ENCODE peak calls at places on chromosomes 16 and 17, in ten cellular contexts. Y, I, J, S, H, R, T, N, E and L are unnamed samples.

GRCh38 chr16:20409398-20410152 is at the start of gene ACSM5:
- DNase-seq in H (peak), J (peak), R (no peak), T (peak), N (no peak), I (no peak), Y (peak), S (peak), E (peak), L (no peak)

GRCh38 chr16:67847064-67847861 is at the start of gene CENPT:
- DNase-seq in I (peak), N (no peak), T (peak), Y (peak), S (peak), J (peak), E (peak), R (no peak), H (peak), L (peak)

GRCh38 chr17:8075081-8075480 is 12.4 kb downstream of the ALOX12B start:
- DNase-seq in N (no peak), S (no peak), R (no peak), Y (no peak), I (no peak), E (no peak), J (no peak), H (no peak), T (peak), L (no peak)

GRCh38 chr16:49601541-49601940 is 227.9 kb downstream of the C16orf78 start:
- DNase-seq in N (no peak), H (no peak), I (peak), R (no peak), E (no peak), T (no peak), S (no peak), J (peak), Y (peak), L (no peak)

GRCh38 chr16:21156767-21157467 is 1.6 kb upstream of the LDAF1 start:
- DNase-seq in J (peak), S (no peak), Y (peak), N (peak), H (peak), I (peak), R (no peak), E (peak), T (peak), L (peak)

GRCh38 chr17:77468897-77469296 is 328.1 kb downstream of the SEC14L1 start:
- DNase-seq in E (no peak), N (no peak), I (no peak), R (no peak), T (no peak), Y (no peak), S (no peak), J (no peak), H (no peak), L (no peak)

GRCh38 chr17:2058521-2059124 is 3.7 kb downstream of the HIC1 start:
- DNase-seq in S (peak), T (peak), H (peak), R (peak), J (peak), I (peak), E (peak), N (peak), Y (peak), L (peak)

GRCh38 chr16:88495268-88495772 is 42.2 kb downstream of the ZFPM1 start:
- DNase-seq in T (no peak), S (no peak), N (no peak), Y (no peak), I (no peak), E (no peak), J (no peak), H (no peak), R (no peak), L (no peak)

GRCh38 chr16:4663756-4664465 is 29.5 kb upstream of the NUDT16L1 start:
- DNase-seq in E (peak), T (peak), R (no peak), H (peak), S (no peak), N (no peak), Y (peak), I (no peak), J (peak), L (peak)

GRCh38 chr17:16467044-16467443 is 24.9 kb downstream of the LRRC75A start:
- DNase-seq in Y (no peak), E (no peak), T (no peak), S (no peak), N (no peak), R (no peak), J (no peak), H (no peak), I (no peak), L (no peak)

GRCh38 chr17:42039794-42040763 is 10.3 kb downstream of the C17orf113 start:
- DNase-seq in S (no peak), I (no peak), R (no peak), T (no peak), Y (no peak), N (no peak), H (no peak), J (no peak), E (no peak), L (no peak)

GRCh38 chr17:31417051-31417792 is 25.7 kb downstream of the RAB11FIP4 start:
- DNase-seq in R (no peak), H (no peak), T (no peak), J (no peak), S (no peak), E (no peak), I (no peak), Y (no peak), N (no peak), L (no peak)

GRCh38 chr16:9058211-9058610 is 33.2 kb upstream of the HAPSTR1 start:
- DNase-seq in S (no peak), H (peak), J (no peak), T (no peak), E (no peak), N (no peak), R (no peak), I (no peak), Y (no peak), L (no peak)

GRCh38 chr16:15650698-15651161 is 685 bp downstream of the NDE1 start:
- DNase-seq in S (no peak), J (no peak), T (no peak), Y (no peak), E (peak), H (no peak), R (peak), I (no peak), N (peak), L (no peak)

GRCh38 chr16:15647615-15648014 is 2.4 kb upstream of the NDE1 start:
- DNase-seq in J (no peak), H (no peak), Y (no peak), T (no peak), E (no peak), I (no peak), R (no peak), S (no peak), N (no peak), L (no peak)

GRCh38 chr16:15650019-15650697 is at the start of gene NDE1:
- DNase-seq in Y (peak), T (peak), H (peak), N (peak), S (peak), J (peak), E (peak), I (peak), R (peak), L (peak)

GRCh38 chr16:15648135-15648730 is 1.8 kb upstream of the NDE1 start:
- DNase-seq in T (no peak), E (peak), I (no peak), R (no peak), Y (no peak), J (no peak), H (no peak), N (no peak), S (no peak), L (no peak)

DNA sequence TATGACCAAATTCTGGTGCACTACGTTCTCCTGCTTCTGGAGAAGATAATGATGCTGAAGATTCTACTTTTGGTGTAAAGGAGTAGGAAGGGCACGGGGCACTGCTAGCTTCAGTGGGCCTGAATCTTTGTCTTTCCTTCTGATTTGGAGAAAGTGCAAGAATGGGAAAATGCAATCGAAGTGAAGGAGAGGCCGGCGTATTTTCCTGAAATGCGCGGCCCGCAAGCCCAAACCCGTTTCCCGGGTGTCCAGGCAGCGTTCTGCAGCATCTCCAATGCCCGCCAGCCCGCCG is 372 bp upstream of the NDE1 start:
- DNase-seq in Y (no peak), S (no peak), T (no peak), J (no peak), I (no peak), E (no peak), N (no peak), H (no peak), R (no peak), L (no peak)
- TF ChIP-seq POLR2A in Y (no peak), S (no peak), T (no peak), J (no peak), I (peak), E (no peak), N (no peak), H (no peak), R (no peak), L (no peak)

GRCh38 chr16:69924041-69924775 is 26.9 kb upstream of the CLEC18A start:
- DNase-seq in J (no peak), I (no peak), S (no peak), Y (no peak), T (no peak), H (no peak), R (no peak), E (no peak), N (no peak), L (no peak)

GRCh38 chr16:69927056-69927757 is 23.9 kb upstream of the CLEC18A start:
- DNase-seq in N (peak), R (peak), H (peak), T (peak), E (peak), S (peak), Y (no peak), J (peak), I (no peak), L (no peak)

GRCh38 chr16:69926241-69926640 is 24.9 kb upstream of the CLEC18A start:
- DNase-seq in H (no peak), T (no peak), J (no peak), S (no peak), I (no peak), Y (no peak), E (no peak), N (no peak), R (no peak), L (no peak)

GRCh38 chr16:69924777-69925191 is 26.4 kb upstream of the CLEC18A start:
- DNase-seq in S (peak), T (peak), H (peak), I (no peak), R (peak), E (peak), Y (no peak), N (peak), J (no peak), L (no peak)

GRCh38 chr16:69925311-69925710 is 25.8 kb upstream of the CLEC18A start:
- DNase-seq in E (no peak), Y (no peak), T (no peak), I (no peak), R (no peak), J (no peak), N (no peak), S (no peak), H (no peak), L (no peak)
- H3K27ac ChIP-seq in E (peak), Y (peak), T (peak), I (no peak), R (peak), J (no peak), N (peak), S (peak), H (peak), L (no peak)

GRCh38 chr17:74466111-74466784 is at the start of gene CD300A:
- DNase-seq in Y (peak), E (peak), S (peak), N (no peak), I (peak), H (peak), J (peak), R (peak), T (no peak), L (peak)

GRCh38 chr17:74464730-74465377 is 1.6 kb upstream of the CD300A start:
- DNase-seq in N (no peak), H (no peak), R (no peak), S (no peak), J (no peak), I (no peak), T (no peak), E (no peak), Y (no peak), L (no peak)

GRCh38 chr17:74465378-74466110 is 890 bp upstream of the CD300A start:
- DNase-seq in E (no peak), S (no peak), N (no peak), T (no peak), J (no peak), R (no peak), H (no peak), I (no peak), Y (no peak), L (no peak)

GRCh38 chr17:74466785-74467158 is 338 bp downstream of the CD300A start:
- DNase-seq in E (no peak), H (no peak), R (no peak), S (no peak), N (no peak), T (no peak), Y (no peak), J (no peak), I (no peak), L (no peak)

GRCh38 chr17:74467221-74467951 is 952 bp downstream of the CD300A start:
- DNase-seq in R (peak), T (no peak), Y (peak), S (no peak), H (peak), E (no peak), N (no peak), I (no peak), J (peak), L (no peak)
- TF ChIP-seq POLR2A in R (no peak), T (no peak), Y (no peak), S (no peak), H (no peak), E (no peak), N (no peak), I (no peak), J (no peak), L (no peak)

GRCh38 chr16:15760129-15760528 is 96.7 kb downstream of the MYH11 start:
- DNase-seq in E (no peak), T (no peak), R (no peak), Y (no peak), I (no peak), N (no peak), S (no peak), J (no peak), H (no peak), L (no peak)
- H3K27ac ChIP-seq in E (no peak), T (no peak), R (no peak), Y (no peak), I (no peak), N (no peak), S (no peak), J (no peak), H (no peak), L (no peak)

GRCh38 chr17:58329808-58330543 is 1.4 kb upstream of the TSPOAP1 start:
- DNase-seq in N (no peak), E (no peak), I (no peak), R (no peak), J (no peak), T (no peak), H (no peak), S (no peak), Y (no peak), L (no peak)
- TF ChIP-seq POLR2A in N (no peak), E (no peak), I (no peak), R (no peak), J (no peak), T (no peak), H (no peak), S (no peak), Y (no peak), L (no peak)